ENCODE peak calls at places on chromosomes 1 and 21, in four cellular contexts. F, K, P and Z are unnamed samples.

GRCh38 chr1:94327001-94327685 is 89.8 kb upstream of the ARHGAP29 start:
- DNase-seq in P (peak), F (peak), K (peak), Z (no peak)

GRCh38 chr1:200638073-200638472 is 17.5 kb upstream of the KIF14 start:
- DNase-seq in K (no peak), P (no peak), F (no peak), Z (no peak)

GRCh38 chr1:234111458-234112142 is 207.1 kb downstream of the SLC35F3 start:
- DNase-seq in K (peak), P (no peak), F (no peak), Z (no peak)

GRCh38 chr21:42357307-42357706 is 6.5 kb upstream of the TFF2 start:
- DNase-seq in F (no peak), K (no peak), P (no peak), Z (no peak)

GRCh38 chr1:234970731-234971476 is 157.7 kb downstream of the TOMM20 start:
- DNase-seq in K (peak), P (no peak), F (peak), Z (peak)

GRCh38 chr1:47738560-47739182 is 258.5 kb downstream of the TRABD2B start:
- DNase-seq in K (peak), F (peak), P (no peak), Z (no peak)

GRCh38 chr1:119101563-119101962 is 38.9 kb downstream of the WARS2 start:
- DNase-seq in P (no peak), K (peak), F (peak), Z (no peak)

GRCh38 chr1:229636042-229636441 is 10.0 kb downstream of the URB2 start:
- DNase-seq in P (no peak), K (no peak), F (no peak), Z (no peak)

GRCh38 chr1:63917571-63918394 is 144.0 kb downstream of the ROR1 start:
- DNase-seq in P (no peak), K (no peak), F (no peak), Z (no peak)
- TF ChIP-seq CTCF in P (peak), K (peak), F (peak), Z (peak)

GRCh38 chr1:24849653-24850295 is 80.3 kb downstream of the RUNX3 start:
- DNase-seq in F (peak), K (peak), P (no peak), Z (no peak)
- TF ChIP-seq CTCF in F (peak), K (peak), P (no peak), Z (peak)

DNA sequence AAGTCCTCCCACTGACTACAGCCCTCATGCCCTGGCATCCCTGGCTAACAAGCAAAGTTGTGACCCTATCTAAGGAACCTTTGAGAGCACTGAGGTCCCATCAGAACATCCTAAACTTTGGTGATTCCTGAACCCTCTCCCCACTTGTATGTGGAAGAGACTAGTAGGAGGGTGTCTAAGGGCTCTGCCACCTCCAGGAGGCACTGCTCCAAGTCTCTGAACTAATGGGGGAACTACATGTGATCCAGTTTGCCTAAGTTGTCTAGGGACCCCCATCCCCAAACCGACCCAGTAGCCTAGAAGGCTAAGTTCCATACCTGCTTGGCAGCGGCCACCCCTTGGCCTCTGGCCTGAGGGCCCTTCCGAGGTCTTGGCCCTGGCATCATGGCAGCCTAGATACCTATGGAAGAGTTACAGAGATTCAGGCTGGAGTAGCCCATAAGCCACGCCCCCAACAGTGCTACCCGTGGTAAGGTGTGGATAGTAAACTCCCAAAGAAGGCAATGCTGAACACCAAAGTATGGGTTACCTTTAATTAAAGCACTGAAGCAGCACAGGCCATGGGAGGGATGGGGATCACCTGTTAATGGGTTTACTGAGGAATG is 1.7 kb downstream of the CC2D1B start:
- DNase-seq in K (no peak), F (no peak), P (no peak), Z (no peak)
- TF ChIP-seq CTCF in K (no peak), F (no peak), P (no peak), Z (peak)

GRCh38 chr1:54273837-54274192 is 73.8 kb downstream of the MRPL37 start:
- DNase-seq in P (no peak), F (no peak), K (no peak), Z (no peak)

GRCh38 chr1:54272772-54273091 is 72.8 kb downstream of the MRPL37 start:
- DNase-seq in P (no peak), K (no peak), F (no peak), Z (no peak)

GRCh38 chr1:54274448-54274847 is 74.5 kb downstream of the MRPL37 start:
- DNase-seq in K (no peak), F (no peak), P (no peak), Z (no peak)

GRCh38 chr1:54272134-54272533 is 72.2 kb downstream of the MRPL37 start:
- DNase-seq in P (no peak), K (no peak), F (no peak), Z (no peak)

GRCh38 chr1:54273092-54273836 is 73.3 kb downstream of the MRPL37 start:
- DNase-seq in F (peak), K (peak), P (no peak), Z (no peak)
- TF ChIP-seq CTCF in F (peak), K (peak), P (no peak), Z (no peak)

GRCh38 chr1:208045410-208046252 is 134.7 kb upstream of the CD34 start:
- DNase-seq in K (no peak), P (no peak), F (no peak), Z (no peak)
- TF ChIP-seq CTCF in K (no peak), P (no peak), F (no peak), Z (no peak)

GRCh38 chr1:38899560-38899959 is 18.2 kb upstream of the GJA9 start:
- DNase-seq in P (no peak), F (no peak), K (no peak), Z (no peak)
- TF ChIP-seq CTCF in P (no peak), F (no peak), K (no peak), Z (no peak)